ENCODE peak calls at places on chromosomes 5 and 9, in four cellular contexts. One of them, this sample, is unnamed.
A peak's percentile ranks its signal among the peaks of the same experiment; 100 is the strongest.

GRCh38 chr9:97501177-97501971 is at the start of gene TMOD1:
- DNase-seq in cardiac muscle cell: peak; percentile 49
- DNase-seq in thoracic aorta: no peak
- DNase-seq in HCT116: peak; percentile 23
- DNase-seq in this sample: no peak

GRCh38 chr9:121316378-121316777 is 48.4 kb downstream of the GSN start:
- DNase-seq in cardiac muscle cell: no peak
- DNase-seq in thoracic aorta: no peak
- DNase-seq in HCT116: no peak
- DNase-seq in this sample: no peak

GRCh38 chr9:89367726-89368437 is 49.6 kb downstream of the SECISBP2 start:
- DNase-seq in cardiac muscle cell: no peak
- DNase-seq in thoracic aorta: no peak
- DNase-seq in HCT116: no peak
- DNase-seq in this sample: no peak

GRCh38 chr5:77816686-77817085 is 40.5 kb upstream of the TBCA start:
- DNase-seq in cardiac muscle cell: no peak
- DNase-seq in thoracic aorta: no peak
- DNase-seq in HCT116: no peak
- DNase-seq in this sample: no peak

GRCh38 chr5:61618577-61618976 is 286.5 kb downstream of the ZSWIM6 start:
- DNase-seq in cardiac muscle cell: no peak
- DNase-seq in thoracic aorta: no peak
- DNase-seq in HCT116: no peak
- DNase-seq in this sample: no peak

GRCh38 chr9:133821606-133822438 is 83.7 kb upstream of the SARDH start:
- DNase-seq in cardiac muscle cell: no peak
- DNase-seq in thoracic aorta: no peak
- DNase-seq in HCT116: no peak
- DNase-seq in this sample: no peak

GRCh38 chr9:114033397-114034103 is 44.5 kb downstream of the AMBP start:
- DNase-seq in cardiac muscle cell: peak; percentile 32
- DNase-seq in thoracic aorta: no peak
- DNase-seq in HCT116: no peak
- DNase-seq in this sample: no peak

GRCh38 chr5:68924490-68925145 is 169.2 kb upstream of the SLC30A5 start:
- DNase-seq in cardiac muscle cell: peak; percentile 95
- DNase-seq in thoracic aorta: no peak
- DNase-seq in HCT116: no peak
- DNase-seq in this sample: no peak

GRCh38 chr9:126690431-126691051 is 76.8 kb downstream of the LMX1B start:
- DNase-seq in cardiac muscle cell: peak; percentile 29
- DNase-seq in thoracic aorta: no peak
- DNase-seq in HCT116: peak; percentile 24
- DNase-seq in this sample: no peak

GRCh38 chr5:158658439-158659230 is 441.1 kb downstream of the EBF1 start:
- DNase-seq in cardiac muscle cell: no peak
- DNase-seq in thoracic aorta: no peak
- DNase-seq in HCT116: no peak
- DNase-seq in this sample: no peak

GRCh38 chr5:75603421-75603820 is 7.8 kb upstream of the ANKDD1B start:
- DNase-seq in cardiac muscle cell: peak; percentile 62
- DNase-seq in thoracic aorta: no peak
- DNase-seq in HCT116: no peak
- DNase-seq in this sample: no peak

GRCh38 chr5:175711031-175711430 is 53.2 kb downstream of the HRH2 start:
- DNase-seq in cardiac muscle cell: no peak
- DNase-seq in thoracic aorta: no peak
- DNase-seq in HCT116: no peak
- DNase-seq in this sample: no peak

GRCh38 chr9:109117856-109118801 is 1.6 kb downstream of the TMEM245 start:
- DNase-seq in cardiac muscle cell: peak; percentile 96
- DNase-seq in thoracic aorta: no peak
- DNase-seq in HCT116: no peak
- DNase-seq in this sample: no peak

GRCh38 chr9:137970686-137971476 is 93.3 kb downstream of the CACNA1B start:
- DNase-seq in cardiac muscle cell: no peak
- DNase-seq in thoracic aorta: no peak
- DNase-seq in HCT116: no peak
- DNase-seq in this sample: no peak

GRCh38 chr5:34008721-34009120 is 871 bp upstream of the AMACR start:
- DNase-seq in cardiac muscle cell: peak; percentile 4
- DNase-seq in thoracic aorta: no peak
- DNase-seq in HCT116: no peak
- DNase-seq in this sample: no peak

GRCh38 chr5:38780950-38781349 is 64.9 kb upstream of the OSMR start:
- DNase-seq in cardiac muscle cell: peak; percentile 95
- DNase-seq in thoracic aorta: no peak
- DNase-seq in HCT116: no peak
- DNase-seq in this sample: peak; percentile 46

GRCh38 chr5:140113180-140113698 is 670 bp upstream of the PURA start:
- DNase-seq in cardiac muscle cell: no peak
- DNase-seq in thoracic aorta: no peak
- DNase-seq in HCT116: no peak
- DNase-seq in this sample: no peak

GRCh38 chr5:173474881-173475287 is 141.6 kb downstream of the BOD1 start:
- DNase-seq in cardiac muscle cell: peak; percentile 58
- DNase-seq in thoracic aorta: no peak
- DNase-seq in HCT116: no peak
- DNase-seq in this sample: no peak

GRCh38 chr9:112655633-112656032 is 62.3 kb downstream of the INIP start:
- DNase-seq in cardiac muscle cell: no peak
- DNase-seq in thoracic aorta: no peak
- DNase-seq in HCT116: no peak
- DNase-seq in this sample: no peak

GRCh38 chr5:157247267-157247666 is 18.7 kb upstream of the CYFIP2 start:
- DNase-seq in cardiac muscle cell: no peak
- DNase-seq in thoracic aorta: no peak
- DNase-seq in HCT116: no peak
- DNase-seq in this sample: no peak

GRCh38 chr5:129098488-129099183 is 4.1 kb downstream of the ISOC1 start:
- DNase-seq in cardiac muscle cell: peak; percentile 23
- DNase-seq in thoracic aorta: no peak
- DNase-seq in HCT116: no peak
- DNase-seq in this sample: no peak

GRCh38 chr5:135190345-135191083 is 156.5 kb upstream of the PITX1 start:
- DNase-seq in cardiac muscle cell: no peak
- DNase-seq in thoracic aorta: no peak
- DNase-seq in HCT116: no peak
- DNase-seq in this sample: no peak
- H3K4me3 ChIP-seq in cardiac muscle cell: no peak overlapping the region
- H3K4me3 ChIP-seq in thoracic aorta: peak overlapping the region; percentile 67
- H3K4me3 ChIP-seq in HCT116: peak overlapping the region; percentile 40
- H3K4me3 ChIP-seq in this sample: no peak overlapping the region

GRCh38 chr9:85332487-85332886 is 409.3 kb downstream of the AGTPBP1 start:
- DNase-seq in cardiac muscle cell: no peak
- DNase-seq in thoracic aorta: no peak
- DNase-seq in HCT116: peak; percentile 18
- DNase-seq in this sample: no peak
- TF ChIP-seq CTCF in cardiac muscle cell: no peak
- TF ChIP-seq CTCF in thoracic aorta: no peak
- TF ChIP-seq CTCF in HCT116: peak; percentile 69
- TF ChIP-seq CTCF in this sample: no peak

GRCh38 chr5:179732412-179732917 is at the start of gene MAML1:
- DNase-seq in cardiac muscle cell: peak; percentile 100
- DNase-seq in thoracic aorta: peak; percentile 98
- DNase-seq in HCT116: peak; percentile 99
- DNase-seq in this sample: peak; percentile 99

GRCh38 chr5:179733764-179734126 is 1.1 kb downstream of the MAML1 start:
- DNase-seq in cardiac muscle cell: no peak
- DNase-seq in thoracic aorta: no peak
- DNase-seq in HCT116: no peak
- DNase-seq in this sample: no peak

GRCh38 chr5:179731791-179732411 is 721 bp upstream of the MAML1 start:
- DNase-seq in cardiac muscle cell: peak; percentile 90
- DNase-seq in thoracic aorta: no peak
- DNase-seq in HCT116: no peak
- DNase-seq in this sample: no peak

GRCh38 chr5:179732918-179733763 is 519 bp downstream of the MAML1 start:
- DNase-seq in cardiac muscle cell: peak; percentile 33
- DNase-seq in thoracic aorta: no peak
- DNase-seq in HCT116: no peak
- DNase-seq in this sample: no peak

DNA sequence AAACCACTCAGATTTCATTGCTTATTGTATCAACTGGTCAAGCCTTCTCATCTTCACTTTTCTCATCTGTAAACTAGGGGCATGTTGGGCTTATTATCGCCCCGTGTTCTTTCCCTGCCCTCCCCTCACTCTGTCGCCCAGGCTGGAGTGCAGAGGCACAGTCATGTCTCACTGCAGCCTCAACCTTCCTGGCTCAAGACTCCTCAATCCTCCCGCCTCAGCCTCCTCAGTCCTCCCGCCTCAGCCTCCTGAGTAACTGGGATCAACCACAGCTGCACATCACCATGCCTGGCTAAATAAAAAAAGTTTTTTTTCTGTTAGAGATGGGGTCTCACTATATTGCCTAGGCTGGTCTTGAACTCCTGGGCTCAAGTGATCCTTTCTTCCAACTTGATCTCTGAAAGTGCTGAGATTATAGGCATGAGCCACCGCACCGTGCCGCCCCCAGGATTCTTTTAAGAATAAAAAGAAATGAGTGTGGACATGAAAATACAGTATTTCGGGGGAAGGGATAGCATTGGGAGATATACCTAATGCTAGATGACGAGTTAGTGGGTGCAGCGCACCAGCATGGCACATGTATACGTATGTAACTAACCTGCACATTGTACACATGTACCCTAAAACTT is 2.0 kb downstream of the MAML1 start:
- DNase-seq in cardiac muscle cell: no peak
- DNase-seq in thoracic aorta: no peak
- DNase-seq in HCT116: no peak
- DNase-seq in this sample: no peak
- H3K4me3 ChIP-seq in cardiac muscle cell: peak overlapping the region; percentile 82
- H3K4me3 ChIP-seq in thoracic aorta: peak overlapping the region; percentile 87
- H3K4me3 ChIP-seq in HCT116: no peak overlapping the region
- H3K4me3 ChIP-seq in this sample: peak overlapping the region; percentile 81

GRCh38 chr9:135905380-135906282 is 1.7 kb downstream of the CAMSAP1 start:
- DNase-seq in cardiac muscle cell: no peak
- DNase-seq in thoracic aorta: no peak
- DNase-seq in HCT116: peak; percentile 53
- DNase-seq in this sample: no peak

GRCh38 chr9:135908334-135909204 is 1.2 kb upstream of the CAMSAP1 start:
- DNase-seq in cardiac muscle cell: no peak
- DNase-seq in thoracic aorta: no peak
- DNase-seq in HCT116: no peak
- DNase-seq in this sample: no peak

GRCh38 chr9:135906291-135907005 is 898 bp downstream of the CAMSAP1 start:
- DNase-seq in cardiac muscle cell: peak; percentile 60
- DNase-seq in thoracic aorta: no peak
- DNase-seq in HCT116: no peak
- DNase-seq in this sample: no peak

GRCh38 chr9:135907446-135908333 is at the start of gene CAMSAP1:
- DNase-seq in cardiac muscle cell: peak; percentile 97
- DNase-seq in thoracic aorta: peak; percentile 45
- DNase-seq in HCT116: peak; percentile 74
- DNase-seq in this sample: peak; percentile 66

GRCh38 chr9:135907006-135907434 is 326 bp downstream of the CAMSAP1 start:
- DNase-seq in cardiac muscle cell: peak; percentile 57
- DNase-seq in thoracic aorta: no peak
- DNase-seq in HCT116: no peak
- DNase-seq in this sample: no peak
- TF ChIP-seq CTCF in cardiac muscle cell: no peak
- TF ChIP-seq CTCF in thoracic aorta: no peak
- TF ChIP-seq CTCF in HCT116: no peak
- TF ChIP-seq CTCF in this sample: no peak

GRCh38 chr5:178322736-178323540 is 90.3 kb upstream of the PHYKPL start:
- DNase-seq in cardiac muscle cell: no peak
- DNase-seq in thoracic aorta: no peak
- DNase-seq in HCT116: no peak
- DNase-seq in this sample: no peak
- H3K4me3 ChIP-seq in cardiac muscle cell: no peak overlapping the region
- H3K4me3 ChIP-seq in thoracic aorta: no peak overlapping the region
- H3K4me3 ChIP-seq in HCT116: no peak overlapping the region
- H3K4me3 ChIP-seq in this sample: no peak overlapping the region

This sample was measured in LNCaP clone FGC.